ENCODE peak calls at places on chromosomes 2 and 18, in four cellular contexts. L, U, Y and E are unnamed samples.

GRCh38 chr18:48022531-48023330 is 92.3 kb upstream of the SMAD2 start:
- DNase-seq in L (peak), U (peak), Y (peak), E (peak)

GRCh38 chr2:168773719-168774521 is 28.5 kb upstream of the NOSTRIN start:
- DNase-seq in L (peak), U (no peak), Y (peak), E (peak)

GRCh38 chr2:33535409-33535808 is 59.0 kb downstream of the RASGRP3 start:
- DNase-seq in L (no peak), U (no peak), Y (no peak), E (no peak)

GRCh38 chr2:156429211-156429610 is 7.0 kb upstream of the GPD2 start:
- DNase-seq in L (no peak), U (no peak), Y (no peak), E (no peak)

GRCh38 chr2:47650001-47650535 is 132.9 kb upstream of the MSH6 start:
- DNase-seq in L (no peak), U (no peak), Y (no peak), E (no peak)

GRCh38 chr2:221425353-221425752 is 146.8 kb downstream of the EPHA4 start:
- DNase-seq in L (no peak), U (no peak), Y (no peak), E (no peak)

GRCh38 chr18:47830772-47831171 is 99.7 kb downstream of the SMAD2 start:
- DNase-seq in L (no peak), U (no peak), Y (no peak), E (no peak)

GRCh38 chr2:136378712-136379595 is 261.0 kb upstream of the CXCR4 start:
- DNase-seq in L (peak), U (no peak), Y (peak), E (no peak)

GRCh38 chr2:174153757-174154680 is 94.3 kb downstream of the OLA1 start:
- DNase-seq in L (peak), U (no peak), Y (peak), E (no peak)

GRCh38 chr2:150045601-150046000 is 441.9 kb downstream of the RND3 start:
- DNase-seq in L (no peak), U (no peak), Y (no peak), E (no peak)

GRCh38 chr2:135030826-135031225 is 16.4 kb downstream of the MAP3K19 start:
- DNase-seq in L (no peak), U (no peak), Y (peak), E (no peak)

GRCh38 chr2:32591669-32592463 is 36.0 kb upstream of the TTC27 start:
- DNase-seq in L (peak), U (peak), Y (peak), E (no peak)

GRCh38 chr2:61432990-61433389 is 37.9 kb downstream of the USP34 start:
- DNase-seq in L (no peak), U (no peak), Y (no peak), E (no peak)

GRCh38 chr2:60989256-60989655 is 28.3 kb upstream of the PEX13 start:
- DNase-seq in L (no peak), U (no peak), Y (no peak), E (no peak)

GRCh38 chr2:191050640-191050987 is 36.6 kb upstream of the STAT1 start:
- DNase-seq in L (no peak), U (no peak), Y (no peak), E (no peak)

GRCh38 chr2:158405341-158405740 is 51.2 kb downstream of the CCDC148 start:
- DNase-seq in L (no peak), U (no peak), Y (no peak), E (no peak)

GRCh38 chr2:158967731-158968395 is 577 bp upstream of the TANC1 start:
- DNase-seq in L (no peak), U (no peak), Y (no peak), E (peak)

GRCh38 chr2:6823111-6823510 is 42.6 kb downstream of the CMPK2 start:
- DNase-seq in L (no peak), U (no peak), Y (no peak), E (no peak)

GRCh38 chr18:43484710-43485109 is 207.4 kb upstream of the SYT4 start:
- DNase-seq in L (no peak), U (no peak), Y (no peak), E (no peak)

GRCh38 chr18:43482136-43482535 is 204.8 kb upstream of the SYT4 start:
- DNase-seq in L (no peak), U (no peak), Y (no peak), E (no peak)

GRCh38 chr18:43482600-43482999 is 205.3 kb upstream of the SYT4 start:
- DNase-seq in L (no peak), U (no peak), Y (no peak), E (no peak)

GRCh38 chr18:43486462-43486861 is 209.2 kb upstream of the SYT4 start:
- DNase-seq in L (no peak), U (no peak), Y (no peak), E (no peak)

DNA sequence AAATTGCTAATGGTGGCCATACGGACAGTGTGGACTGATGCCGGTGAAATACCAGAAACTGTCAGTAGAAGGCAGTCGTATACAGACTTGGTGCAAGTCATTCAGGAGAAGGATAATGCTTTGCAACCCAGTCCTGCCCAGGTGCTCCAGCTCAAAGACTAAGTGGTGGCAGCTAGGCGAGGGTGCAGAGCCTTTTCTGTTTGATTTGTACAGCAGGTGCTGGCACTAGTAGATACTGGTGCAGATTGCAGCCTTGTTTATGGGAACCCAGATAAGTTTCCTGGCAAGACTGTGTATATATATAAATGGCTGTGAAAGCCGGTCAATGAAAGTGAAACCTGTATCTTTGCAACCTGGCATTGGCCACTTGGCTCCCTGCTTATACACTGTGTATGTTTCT is 208.3 kb upstream of the SYT4 start:
- DNase-seq in L (no peak), U (no peak), Y (no peak), E (no peak)
- TF ChIP-seq SPI1 in L (no peak), U (no peak), Y (no peak), E (no peak)

DNA sequence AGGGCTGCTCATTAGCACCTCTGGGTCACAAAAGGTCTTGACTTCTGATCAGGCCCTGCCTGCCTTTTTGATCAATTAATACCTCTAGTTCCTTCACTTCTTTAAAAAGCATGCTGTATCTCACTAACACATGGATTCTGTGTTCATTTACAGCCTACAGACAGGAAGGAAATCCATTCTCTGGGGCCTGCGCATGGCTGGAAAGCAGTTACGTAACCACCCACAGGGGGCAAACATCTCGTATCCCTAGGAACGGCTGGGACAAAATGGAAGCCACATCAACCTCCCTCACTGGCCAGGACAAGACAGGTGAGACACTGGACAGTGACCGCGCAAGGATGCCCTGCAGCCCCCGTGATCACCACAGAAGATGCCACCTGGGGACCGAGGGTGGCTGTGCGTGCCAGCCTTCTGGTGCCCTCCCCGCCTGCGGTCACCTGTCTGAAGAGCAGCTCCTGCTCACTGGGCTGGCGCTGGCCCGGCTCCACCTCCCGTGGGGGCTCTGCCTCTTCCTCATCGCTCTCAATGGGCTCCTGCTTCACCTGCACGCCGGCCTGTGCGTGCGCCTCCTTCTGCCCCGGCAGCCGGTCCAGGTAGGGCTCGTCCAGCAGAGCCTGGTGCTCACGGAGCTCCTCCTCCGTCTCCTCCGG is 266.9 kb downstream of the TWIST2 start:
- DNase-seq in L (peak), U (no peak), Y (no peak), E (no peak)
- TF ChIP-seq SPI1 in L (no peak), U (no peak), Y (no peak), E (no peak)

DNA sequence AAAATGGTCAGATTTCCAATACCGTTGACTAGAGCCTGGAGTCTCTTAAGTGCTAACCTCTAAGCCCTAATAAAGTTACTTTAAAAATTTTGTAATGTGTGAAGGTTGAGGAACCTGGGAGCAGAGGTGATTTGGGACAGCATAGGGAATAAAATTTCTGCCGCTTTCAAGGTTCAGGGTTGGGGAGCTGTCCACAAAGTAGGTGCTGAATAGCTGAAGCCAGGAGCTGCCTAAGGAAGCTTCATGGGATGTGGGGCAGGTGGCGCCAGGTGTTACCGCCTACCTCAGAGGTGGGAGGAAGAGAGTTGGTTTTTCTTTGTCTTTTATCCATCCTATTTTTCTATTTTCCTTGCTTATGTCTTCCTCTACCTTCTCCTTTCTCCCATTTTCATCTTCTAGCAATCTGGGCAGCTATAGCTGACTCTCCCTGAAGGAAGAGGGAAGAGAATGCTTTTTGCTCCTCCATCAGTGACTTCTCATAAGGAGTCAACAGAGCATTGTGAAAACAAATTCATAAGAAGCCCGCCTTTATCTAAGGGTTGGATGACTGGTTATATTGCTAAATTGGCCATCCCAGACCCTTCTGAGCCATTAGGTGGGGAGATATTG is 178.7 kb downstream of the CLIP4 start:
- DNase-seq in L (peak), U (no peak), Y (peak), E (peak)
- TF ChIP-seq SPI1 in L (no peak), U (no peak), Y (no peak), E (no peak)

GRCh38 chr2:25270061-25270460 is 71.7 kb downstream of the DNMT3A start:
- DNase-seq in L (no peak), U (no peak), Y (no peak), E (no peak)
- TF ChIP-seq SPI1 in L (no peak), U (no peak), Y (no peak), E (no peak)

GRCh38 chr18:74644713-74645112 is 47.0 kb downstream of the ZNF407 start:
- DNase-seq in L (no peak), U (no peak), Y (no peak), E (no peak)

DNA sequence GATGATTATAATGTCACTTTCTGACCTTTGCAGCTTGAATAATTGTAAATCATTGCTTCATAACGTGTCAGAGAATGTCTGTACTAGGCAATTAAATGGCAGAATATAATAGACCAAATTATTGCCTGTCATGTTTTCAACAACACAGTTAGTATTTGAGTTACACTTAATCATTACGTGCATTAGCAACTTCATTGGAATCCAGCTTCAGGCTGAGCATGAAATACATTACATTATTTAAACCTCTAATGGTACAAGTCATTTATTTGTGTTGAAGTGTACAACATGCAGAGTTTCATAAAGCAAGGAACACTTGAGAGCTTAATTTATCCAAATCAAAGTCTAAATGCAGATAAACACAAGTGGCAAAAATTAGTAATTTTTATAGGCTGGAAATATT is 48.0 kb downstream of the ZNF407 start:
- DNase-seq in L (no peak), U (no peak), Y (no peak), E (no peak)
- TF ChIP-seq SPI1 in L (no peak), U (no peak), Y (no peak), E (no peak)

GRCh38 chr2:216838146-216838545 is 21.7 kb downstream of the TNP1 start:
- DNase-seq in L (no peak), U (no peak), Y (no peak), E (no peak)
- TF ChIP-seq SPI1 in L (no peak), U (no peak), Y (no peak), E (no peak)

DNA sequence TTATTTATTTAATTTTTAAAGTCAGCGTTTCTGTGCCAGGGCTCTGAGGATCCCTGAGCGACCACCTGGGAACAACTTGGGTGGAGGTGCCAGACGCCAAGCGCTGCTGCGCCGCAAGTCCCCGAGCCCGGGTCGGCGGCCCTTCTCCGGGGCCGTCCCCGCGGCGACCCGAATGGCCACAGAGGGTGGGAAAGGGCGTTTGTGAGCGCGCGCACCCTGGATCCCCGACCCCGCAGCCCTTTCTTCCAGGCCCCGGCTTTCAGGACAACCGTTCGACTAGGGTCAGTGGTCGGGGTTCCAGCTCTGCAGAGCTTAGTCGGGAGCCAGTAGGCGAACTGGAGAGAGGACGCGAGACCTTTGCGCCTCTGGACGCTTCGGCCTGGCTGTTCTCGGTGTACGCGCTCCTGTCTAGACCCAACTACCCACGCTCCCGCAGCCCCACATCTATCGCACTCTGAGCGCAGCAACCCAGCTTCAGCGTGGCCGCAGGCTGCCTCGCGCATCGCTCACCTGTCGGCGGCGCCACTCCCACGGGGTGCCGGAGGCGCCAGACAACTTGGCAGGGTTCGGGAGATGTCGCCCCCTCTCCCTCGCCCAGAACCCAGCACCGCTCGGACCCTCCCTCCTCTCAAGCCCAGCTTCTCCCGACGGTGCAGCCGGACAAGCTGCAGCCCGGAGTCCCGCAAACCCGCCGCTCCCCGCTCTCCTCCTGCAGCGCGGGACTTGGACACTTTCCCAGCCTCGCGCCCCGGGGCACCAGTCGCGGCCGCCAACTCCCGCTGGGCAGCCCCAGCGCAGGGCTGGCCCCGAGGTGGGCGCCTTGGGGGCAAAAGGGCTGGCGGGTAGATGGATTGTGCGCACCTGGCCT is 785 bp downstream of the LYPD1 start:
- DNase-seq in L (no peak), U (no peak), Y (no peak), E (no peak)
- TF ChIP-seq SPI1 in L (no peak), U (no peak), Y (no peak), E (no peak)

DNA sequence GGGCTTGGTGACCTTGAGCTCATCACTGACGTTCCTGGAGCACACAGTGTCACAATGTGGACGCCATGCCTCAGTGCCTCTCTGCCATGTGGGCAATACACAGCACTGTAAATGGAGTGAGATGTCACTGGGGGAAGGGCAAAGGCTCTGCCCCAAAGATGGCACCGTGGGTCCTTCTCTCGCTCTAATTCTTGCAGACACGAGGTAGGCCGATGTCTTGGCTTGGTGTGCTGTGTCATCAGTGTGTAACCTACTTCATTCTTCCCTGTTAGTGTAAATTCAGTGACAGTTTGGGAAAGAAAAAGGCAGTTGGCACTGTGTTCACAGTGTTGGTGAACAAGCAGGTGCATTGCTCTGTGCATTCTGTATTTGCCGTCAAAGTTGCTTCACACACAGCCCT is 309.3 kb upstream of the MYT1L start:
- DNase-seq in L (no peak), U (no peak), Y (no peak), E (no peak)
- TF ChIP-seq SPI1 in L (no peak), U (no peak), Y (no peak), E (no peak)